ENCODE peak calls at places on chromosomes 16 and 17, in ten cellular contexts. N is heart right ventricle; W is adipocyte; G is transverse colon; P is CD8-positive, alpha-beta memory T cell; H is lung; Z is psoas muscle; O is uterus; C is left lung; U is trophoblast cell. I is an unnamed sample. For H3K27me3, the result is how much of the 10 kb centered on the place peaks cover.

GRCh38 chr16:85699224-85699558 is 10.4 kb upstream of the GINS2 start:
- DNase-seq in O (no peak), N (no peak), Z (no peak), H (no peak), G (no peak), C (no peak), P (no peak), U (no peak), W (no peak), I (no peak)

GRCh38 chr17:4440690-4441686 is 7.2 kb downstream of the SPNS3 start:
- DNase-seq in P (no peak), W (no peak), U (no peak), O (peak), N (no peak), H (no peak), G (no peak), Z (no peak), C (no peak), I (no peak)

GRCh38 chr17:41586863-41587495 is at the start of gene KRT14:
- DNase-seq in H (no peak), W (no peak), O (no peak), C (no peak), P (no peak), G (no peak), N (no peak), U (peak), Z (no peak), I (peak)

GRCh38 chr17:77489898-77490265 is 349.1 kb downstream of the SEC14L1 start:
- DNase-seq in G (peak), N (peak), O (peak), C (peak), H (no peak), P (peak), U (no peak), Z (peak), W (peak), I (no peak)

GRCh38 chr16:68272501-68273209 is 8.3 kb downstream of the SLC7A6 start:
- DNase-seq in G (peak), N (no peak), Z (no peak), W (no peak), C (no peak), U (no peak), H (no peak), P (peak), O (no peak), I (peak)

GRCh38 chr17:37742762-37743611 is 1.9 kb downstream of the HNF1B start:
- DNase-seq in O (no peak), H (no peak), W (no peak), N (no peak), P (no peak), U (peak), Z (no peak), C (no peak), G (peak), I (no peak)

GRCh38 chr16:86222541-86222940 is 287.8 kb upstream of the FOXF1 start:
- DNase-seq in G (no peak), P (no peak), W (peak), O (no peak), U (no peak), H (no peak), Z (no peak), N (no peak), C (no peak), I (no peak)

GRCh38 chr17:40528692-40529417 is 27.4 kb upstream of the TNS4 start:
- DNase-seq in Z (no peak), N (no peak), U (peak), W (no peak), H (no peak), G (no peak), P (peak), C (peak), O (peak), I (no peak)

GRCh38 chr17:40827746-40828453 is 5.5 kb upstream of the KRT10 start:
- DNase-seq in N (no peak), G (no peak), C (no peak), H (no peak), U (peak), W (peak), P (no peak), Z (no peak), O (no peak), I (no peak)

GRCh38 chr17:32116937-32117336 is 25.4 kb upstream of the RHOT1 start:
- DNase-seq in O (no peak), G (no peak), Z (no peak), C (no peak), U (no peak), W (no peak), N (no peak), H (no peak), P (no peak), I (no peak)

GRCh38 chr17:17186051-17186450 is 20.1 kb downstream of the PLD6 start:
- DNase-seq in W (no peak), G (no peak), O (no peak), U (peak), N (no peak), P (no peak), C (no peak), H (peak), Z (no peak), I (peak)

GRCh38 chr17:41801374-41802062 is 10.2 kb downstream of the P3H4 start:
- DNase-seq in H (peak), O (peak), Z (peak), U (peak), W (peak), N (peak), C (peak), G (peak), P (peak), I (peak)

GRCh38 chr17:10265100-10265810 is 66.8 kb upstream of the GAS7 start:
- DNase-seq in H (no peak), U (no peak), N (no peak), C (no peak), W (peak), Z (no peak), G (no peak), O (no peak), P (no peak), I (no peak)

GRCh38 chr16:85674828-85675227 is 13.9 kb downstream of the GINS2 start:
- DNase-seq in N (no peak), Z (no peak), U (no peak), O (no peak), G (no peak), H (no peak), P (no peak), W (no peak), C (no peak), I (no peak)

GRCh38 chr16:11470676-11471415 is 115.9 kb downstream of the LITAF start:
- DNase-seq in G (no peak), C (no peak), U (no peak), O (no peak), H (no peak), P (no peak), N (no peak), Z (no peak), W (no peak), I (peak)

GRCh38 chr16:14301150-14302030 is 230.3 kb downstream of the MRTFB start:
- DNase-seq in G (peak), C (peak), O (peak), N (peak), H (no peak), P (no peak), W (peak), Z (peak), U (peak), I (peak)

GRCh38 chr16:89363621-89364393 is 126.6 kb downstream of the ANKRD11 start:
- DNase-seq in H (peak), C (peak), N (no peak), W (peak), P (peak), G (peak), Z (peak), U (peak), O (no peak), I (peak)

GRCh38 chr17:79803421-79803996 is 6.6 kb upstream of the CBX8 start:
- DNase-seq in O (no peak), Z (no peak), G (no peak), N (no peak), C (no peak), H (no peak), W (no peak), U (no peak), P (no peak), I (no peak)

GRCh38 chr17:79803997-79804855 is 7.3 kb upstream of the CBX8 start:
- DNase-seq in H (no peak), U (no peak), C (no peak), G (no peak), W (no peak), O (no peak), N (no peak), Z (no peak), P (no peak), I (peak)

GRCh38 chr17:79806863-79807720 is 10.2 kb upstream of the CBX8 start:
- DNase-seq in P (no peak), U (no peak), Z (no peak), H (no peak), C (no peak), O (no peak), G (no peak), N (no peak), W (no peak), I (no peak)

GRCh38 chr17:79802736-79803420 is 6.0 kb upstream of the CBX8 start:
- DNase-seq in C (no peak), Z (no peak), G (no peak), O (no peak), H (no peak), U (no peak), P (no peak), N (no peak), W (no peak), I (no peak)

DNA sequence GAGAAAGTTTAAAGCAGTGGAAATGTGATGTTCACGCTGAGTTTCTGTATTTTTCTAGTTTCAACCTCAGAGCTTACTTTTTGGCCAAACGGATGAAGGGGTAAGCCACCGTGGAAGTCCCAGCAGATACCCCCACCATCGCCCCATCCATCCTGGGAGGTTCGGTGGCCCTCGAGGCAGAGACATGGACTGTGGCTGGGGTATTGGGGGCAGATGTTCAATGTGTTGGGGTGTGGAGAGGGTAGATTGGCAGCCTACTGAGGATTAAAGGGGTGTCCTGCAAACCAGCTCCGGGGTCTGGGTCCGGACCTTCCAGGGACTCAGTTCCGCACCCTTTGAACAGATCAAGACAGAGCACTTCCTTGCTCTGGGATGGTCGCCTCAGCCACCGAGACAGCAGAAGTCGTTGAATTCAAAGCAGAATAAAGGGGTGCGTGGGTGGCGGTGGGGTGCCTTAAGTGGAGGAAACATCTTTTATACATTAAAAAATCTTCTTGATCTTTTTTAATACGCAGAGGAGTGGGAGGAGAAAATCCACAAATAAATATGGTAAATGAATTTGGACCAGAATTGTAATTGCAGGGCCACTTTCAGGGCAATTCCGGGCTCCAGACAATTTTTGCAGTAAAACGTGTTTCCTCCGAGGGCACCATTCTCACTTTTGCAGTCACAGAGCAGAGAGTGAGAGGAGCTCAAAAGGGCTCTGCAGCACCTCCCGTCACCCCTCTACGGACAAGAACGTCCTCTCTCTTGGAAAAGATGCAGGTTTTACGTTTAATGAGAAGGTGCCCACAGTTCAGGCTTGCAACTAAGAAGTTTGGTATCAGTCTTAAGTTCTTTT is 8.2 kb upstream of the CBX8 start:
- DNase-seq in C (no peak), H (no peak), G (no peak), P (no peak), U (no peak), W (no peak), N (no peak), Z (no peak), O (no peak), I (no peak)
- H3K27me3 ChIP-seq in C (half or more), H (under half), G (half or more), P (half or more), U (half or more), W (half or more), N (half or more), Z (half or more), O (half or more), I (half or more)

DNA sequence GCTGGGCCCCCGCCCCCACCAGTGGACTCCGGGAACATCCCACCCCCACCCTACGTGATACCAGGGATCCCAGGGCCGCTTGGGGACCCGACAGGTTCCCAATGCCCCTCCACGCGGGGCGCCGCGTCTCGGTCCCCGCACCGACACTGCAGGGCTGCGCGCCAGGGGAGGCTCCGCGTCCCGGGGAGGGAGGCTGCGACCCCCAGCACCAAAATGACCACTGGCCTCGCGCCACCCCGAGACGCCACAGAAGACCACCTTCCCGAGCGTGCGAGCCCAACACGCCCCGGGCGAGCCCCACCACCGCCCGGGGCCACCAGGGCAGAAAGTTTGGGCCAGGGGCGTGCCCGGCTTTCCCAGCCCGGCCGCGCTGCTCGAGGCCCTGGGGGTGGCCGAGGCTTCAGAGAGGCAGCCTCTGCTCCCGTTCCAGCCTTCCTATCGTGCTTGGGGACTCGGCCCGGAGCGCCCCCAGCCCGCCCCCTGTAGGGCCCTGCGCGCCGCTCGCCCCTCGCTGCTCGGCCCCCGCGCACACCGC is 1.2 kb downstream of the RBFOX3 start:
- DNase-seq in W (no peak), P (no peak), C (no peak), H (no peak), N (no peak), Z (no peak), G (no peak), U (no peak), O (no peak), I (no peak)
- H3K4me3 ChIP-seq in W (no peak), P (no peak), C (no peak), H (no peak), N (no peak), Z (no peak), G (peak), U (no peak), O (peak), I (no peak)

GRCh38 chr17:79220715-79221291 is 146.2 kb downstream of the ENGASE start:
- DNase-seq in U (no peak), H (no peak), W (no peak), G (no peak), N (no peak), C (no peak), Z (no peak), O (no peak), P (no peak), I (peak)
- H3K27me3 ChIP-seq in U (under half), H (under half), W (half or more), G (half or more), N (half or more), C (half or more), Z (half or more), O (under half), P (under half), I (under half)

GRCh38 chr17:54967621-54968258 is 714 bp downstream of the COX11 start:
- DNase-seq in C (no peak), Z (no peak), G (peak), W (peak), O (no peak), N (no peak), U (peak), P (no peak), H (no peak), I (peak)
- H3K4me3 ChIP-seq in C (peak), Z (peak), G (peak), W (peak), O (peak), N (peak), U (peak), P (peak), H (peak), I (peak)

DNA sequence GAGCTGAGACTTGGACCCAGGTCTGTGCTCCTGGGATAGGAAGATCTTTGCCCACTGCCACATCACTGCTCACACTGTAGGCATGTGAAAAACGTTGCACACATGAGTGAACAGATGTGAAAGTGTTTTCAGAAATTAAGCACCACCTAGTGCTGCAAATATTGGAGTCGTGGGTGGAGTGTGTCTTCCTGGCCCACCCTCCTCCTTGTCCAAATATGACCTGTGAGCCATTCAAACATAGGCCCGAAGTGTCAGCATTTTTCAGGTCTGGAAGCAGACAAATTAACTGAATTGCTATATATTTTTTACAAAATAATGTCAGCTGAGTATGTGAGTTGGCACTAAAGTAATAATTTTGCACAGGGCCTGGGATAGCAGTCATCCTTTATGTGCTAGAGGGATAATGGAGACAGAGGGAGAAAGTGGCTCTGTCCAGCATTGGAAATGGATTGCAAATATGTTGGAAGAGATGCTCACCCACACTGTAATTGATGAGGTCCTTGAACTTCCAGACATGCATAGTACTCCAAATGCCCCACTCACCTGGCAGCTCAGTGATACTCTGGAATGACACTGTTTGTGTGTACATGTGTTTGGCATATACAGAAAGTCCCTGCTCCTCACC is 58.7 kb downstream of the ACSM1 start:
- DNase-seq in N (no peak), P (no peak), W (no peak), H (no peak), O (no peak), U (no peak), G (no peak), Z (no peak), C (no peak), I (no peak)
- H3K27me3 ChIP-seq in N (under half), P (under half), W (under half), H (under half), O (under half), U (under half), G (under half), Z (under half), C (under half), I (under half)

DNA sequence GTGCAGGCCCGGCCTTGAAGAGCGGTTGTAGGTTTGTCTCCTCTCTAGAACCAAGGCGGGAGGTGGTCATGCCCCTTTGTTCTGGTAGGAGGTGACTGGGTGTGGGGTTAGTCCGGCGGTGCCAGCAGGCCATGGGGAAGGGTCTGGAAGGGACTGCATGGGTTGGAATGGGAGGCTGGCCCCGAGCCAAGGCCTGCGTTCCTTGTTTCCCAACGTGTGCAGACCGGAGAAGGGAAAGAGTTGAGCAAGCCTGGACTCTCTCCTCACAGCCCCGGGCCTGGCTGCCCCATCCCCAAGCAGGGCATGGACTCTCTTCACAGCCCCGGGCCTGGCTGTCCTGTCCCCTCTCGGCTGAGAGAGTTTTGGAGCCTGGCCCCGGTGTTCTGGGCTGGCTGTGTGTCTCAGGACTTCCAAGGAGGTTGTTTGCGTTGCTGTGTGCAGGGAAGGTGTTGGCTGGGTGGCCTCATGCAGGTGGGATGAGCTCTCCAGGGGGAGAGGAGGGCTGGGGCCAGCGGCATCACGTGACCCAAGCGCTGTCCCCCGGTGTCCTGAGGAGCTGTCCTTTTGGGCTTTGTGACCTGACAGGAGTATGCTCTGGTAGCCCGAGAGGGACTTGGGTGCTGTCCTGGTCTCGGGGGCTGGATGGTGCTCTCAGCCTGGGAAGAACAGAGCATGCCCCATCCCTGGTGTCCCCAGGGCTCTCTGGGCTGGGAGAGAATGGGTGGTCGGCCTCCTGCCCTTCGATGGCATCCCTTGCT is 2.6 kb downstream of the CACNA1H start:
- DNase-seq in Z (no peak), C (no peak), O (no peak), U (no peak), N (no peak), W (no peak), G (no peak), P (no peak), H (no peak), I (no peak)
- H3K4me3 ChIP-seq in Z (peak), C (no peak), O (no peak), U (no peak), N (no peak), W (no peak), G (peak), P (no peak), H (no peak), I (no peak)

GRCh38 chr16:28063047-28063521 is 430 bp downstream of the GSG1L start:
- DNase-seq in G (no peak), N (no peak), C (no peak), H (no peak), U (no peak), O (no peak), P (no peak), Z (no peak), W (peak), I (no peak)

GRCh38 chr16:28062261-28063046 is 1.1 kb downstream of the GSG1L start:
- DNase-seq in O (no peak), G (no peak), H (no peak), P (no peak), W (no peak), N (no peak), Z (no peak), C (no peak), U (no peak), I (no peak)

GRCh38 chr16:28063611-28064061 is at the start of gene GSG1L:
- DNase-seq in U (no peak), P (no peak), Z (no peak), W (no peak), G (no peak), O (no peak), N (no peak), H (no peak), C (no peak), I (no peak)

GRCh38 chr16:28059841-28060240 is 3.7 kb downstream of the GSG1L start:
- DNase-seq in P (no peak), Z (no peak), G (no peak), H (no peak), C (no peak), N (no peak), O (no peak), W (peak), U (no peak), I (no peak)

GRCh38 chr16:28061702-28062101 is 1.8 kb downstream of the GSG1L start:
- DNase-seq in U (no peak), P (no peak), Z (no peak), G (no peak), W (no peak), O (no peak), H (no peak), N (no peak), C (no peak), I (no peak)
- H3K27me3 ChIP-seq in U (under half), P (under half), Z (under half), G (half or more), W (half or more), O (under half), H (under half), N (half or more), C (half or more), I (under half)

GRCh38 chr16:19694989-19695388 is 23.0 kb downstream of the KNOP1 start:
- DNase-seq in Z (no peak), O (no peak), P (no peak), G (no peak), N (no peak), U (no peak), W (no peak), H (no peak), C (no peak), I (no peak)

GRCh38 chr16:19690196-19690595 is 27.8 kb downstream of the KNOP1 start:
- DNase-seq in G (no peak), U (no peak), H (no peak), O (no peak), N (no peak), C (no peak), W (no peak), Z (no peak), P (no peak), I (no peak)

GRCh38 chr16:19688396-19689024 is 29.5 kb downstream of the KNOP1 start:
- DNase-seq in C (no peak), G (no peak), Z (no peak), O (no peak), W (no peak), N (no peak), U (no peak), H (no peak), P (no peak), I (no peak)

GRCh38 chr16:19689342-19689741 is 28.7 kb downstream of the KNOP1 start:
- DNase-seq in P (no peak), W (no peak), O (no peak), U (no peak), H (no peak), G (no peak), Z (no peak), N (no peak), C (no peak), I (no peak)

GRCh38 chr16:19691161-19691850 is 26.7 kb downstream of the KNOP1 start:
- DNase-seq in O (no peak), W (no peak), N (peak), U (no peak), C (no peak), G (no peak), H (no peak), P (no peak), Z (no peak), I (no peak)
- H3K4me3 ChIP-seq in O (no peak), W (no peak), N (no peak), U (no peak), C (no peak), G (no peak), H (no peak), P (no peak), Z (no peak), I (no peak)